ENCODE peak calls at places on chromosomes 11 and 22, in four cellular contexts. D is K562, W is HepG2, Z is GM12878. V is an unnamed sample.

GRCh38 chr11:118052581-118053206 is 24.2 kb upstream of the TMPRSS4 start:
- DNase-seq in D (peak; percentile 51), W (no peak), Z (no peak), V (no peak)

GRCh38 chr11:100923555-100923954 is 206.1 kb downstream of the PGR start:
- DNase-seq in D (no peak), W (no peak), Z (no peak), V (no peak)

GRCh38 chr11:78796956-78797355 is 222.3 kb upstream of the NARS2 start:
- DNase-seq in D (no peak), W (no peak), Z (no peak), V (no peak)

GRCh38 chr22:32079110-32080089 is 36.3 kb downstream of the SLC5A1 start:
- DNase-seq in D (no peak), W (no peak), Z (no peak), V (peak; percentile 19)

GRCh38 chr11:78295991-78296930 is 107.5 kb downstream of the USP35 start:
- DNase-seq in D (peak; percentile 74), W (no peak), Z (no peak), V (no peak)

GRCh38 chr11:34840736-34841386 is 75.3 kb downstream of the APIP start:
- DNase-seq in D (peak; percentile 73), W (peak; percentile 57), Z (no peak), V (no peak)

GRCh38 chr11:105456950-105457349 is 152.9 kb upstream of the GRIA4 start:
- DNase-seq in D (peak; percentile 4), W (no peak), Z (no peak), V (no peak)

GRCh38 chr22:44738347-44738715 is 14.0 kb upstream of the ARHGAP8 start:
- DNase-seq in D (peak; percentile 22), W (peak; percentile 22), Z (no peak), V (peak; percentile 54)

GRCh38 chr11:122344281-122344680 is 228.3 kb upstream of the BLID start:
- DNase-seq in D (no peak), W (no peak), Z (no peak), V (no peak)

GRCh38 chr11:78325274-78325781 is 92.3 kb downstream of the GAB2 start:
- DNase-seq in D (peak; percentile 74), W (no peak), Z (peak; percentile 32), V (no peak)

GRCh38 chr11:8106679-8107078 is 25.7 kb downstream of the TUB start:
- DNase-seq in D (no peak), W (no peak), Z (no peak), V (no peak)

GRCh38 chr11:122032317-122032716 is 83.7 kb downstream of the BLID start:
- DNase-seq in D (no peak), W (no peak), Z (no peak), V (no peak)

GRCh38 chr11:35029979-35030378 is 109.0 kb upstream of the CD44 start:
- DNase-seq in D (peak; percentile 79), W (no peak), Z (peak; percentile 81), V (no peak)

GRCh38 chr11:83641511-83641910 is 355.3 kb upstream of the CCDC90B start:
- DNase-seq in D (no peak), W (no peak), Z (no peak), V (no peak)

DNA sequence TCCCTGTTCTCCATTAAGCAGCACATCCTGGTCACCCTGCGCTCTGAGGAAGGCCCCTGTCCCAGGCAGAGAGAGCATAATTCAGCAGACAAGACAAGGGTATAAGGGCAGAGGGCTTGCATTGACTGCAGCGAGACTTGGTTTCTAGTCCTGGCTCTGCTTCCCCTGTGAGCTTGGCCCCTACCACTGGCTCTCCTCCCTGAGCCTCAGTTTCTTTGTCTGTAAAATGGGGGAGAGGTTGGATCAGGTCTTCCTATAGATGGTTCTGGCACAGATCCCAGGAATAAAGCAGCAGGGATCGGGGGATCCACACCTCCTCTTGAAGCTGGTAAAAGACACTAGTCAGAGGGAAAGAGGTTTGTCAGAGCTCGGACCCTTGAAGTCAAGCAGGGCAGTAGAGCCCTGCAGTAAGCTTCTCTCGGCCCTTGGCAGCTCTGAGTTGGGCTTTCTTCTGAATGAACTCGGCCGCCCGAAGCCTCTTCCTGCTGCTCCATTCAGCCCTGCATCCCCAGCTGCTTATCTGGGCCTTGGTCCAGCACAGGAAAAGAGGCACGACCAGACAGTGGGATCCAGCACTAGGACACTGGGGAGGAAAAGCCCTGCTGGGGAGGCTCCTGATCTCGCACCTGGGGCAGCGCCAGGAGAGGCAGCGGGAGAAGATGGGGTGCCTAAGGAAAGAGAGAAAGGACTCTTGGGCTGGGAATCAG is 2.1 kb downstream of the CREB3L1 start:
- DNase-seq in D (peak; percentile 54), W (no peak), Z (no peak), V (no peak)
- H3K4me1 ChIP-seq in D (peaks cover 47% of the 10 kb centered on the region), W (peaks cover 31% of the 10 kb centered on the region), Z (peaks cover 5% of the 10 kb centered on the region), V (peaks cover 29% of the 10 kb centered on the region)

GRCh38 chr11:103175461-103176129 is 66.4 kb downstream of the DYNC2H1 start:
- DNase-seq in D (no peak), W (no peak), Z (no peak), V (no peak)

DNA sequence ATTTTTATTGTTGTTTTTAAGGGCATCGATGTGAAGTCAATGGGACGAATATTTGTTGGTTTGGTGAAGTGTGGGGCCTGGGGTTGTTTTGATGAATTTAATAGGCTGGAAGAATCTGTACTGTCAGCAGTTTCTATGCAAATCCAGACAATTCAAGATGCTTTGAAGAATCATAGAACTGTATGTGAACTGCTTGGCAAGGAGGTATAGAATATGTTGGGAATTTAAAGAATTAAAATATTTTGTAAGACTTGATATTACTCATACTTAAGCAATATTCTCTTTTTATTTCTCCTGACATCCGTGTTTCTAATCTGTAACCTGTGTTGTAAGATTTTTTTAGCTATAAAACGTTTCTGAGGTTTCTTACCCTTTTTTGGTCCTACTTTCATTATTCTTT is 61.6 kb downstream of the DYNC2H1 start:
- DNase-seq in D (no peak), W (no peak), Z (no peak), V (no peak)
- TF ChIP-seq BRCA1 in D (no peak), W (no peak), Z (no peak), V (no peak)

GRCh38 chr11:112961146-112961668 is at the start of gene NCAM1:
- DNase-seq in D (peak; percentile 10), W (peak; percentile 19), Z (no peak), V (peak; percentile 88)

GRCh38 chr11:112965601-112966125 is 4.4 kb downstream of the NCAM1 start:
- DNase-seq in D (no peak), W (no peak), Z (no peak), V (no peak)

GRCh38 chr11:112963368-112963955 is 2.2 kb downstream of the NCAM1 start:
- DNase-seq in D (no peak), W (no peak), Z (no peak), V (no peak)

GRCh38 chr11:112961751-112962747 is 829 bp downstream of the NCAM1 start:
- DNase-seq in D (no peak), W (no peak), Z (no peak), V (peak; percentile 57)

DNA sequence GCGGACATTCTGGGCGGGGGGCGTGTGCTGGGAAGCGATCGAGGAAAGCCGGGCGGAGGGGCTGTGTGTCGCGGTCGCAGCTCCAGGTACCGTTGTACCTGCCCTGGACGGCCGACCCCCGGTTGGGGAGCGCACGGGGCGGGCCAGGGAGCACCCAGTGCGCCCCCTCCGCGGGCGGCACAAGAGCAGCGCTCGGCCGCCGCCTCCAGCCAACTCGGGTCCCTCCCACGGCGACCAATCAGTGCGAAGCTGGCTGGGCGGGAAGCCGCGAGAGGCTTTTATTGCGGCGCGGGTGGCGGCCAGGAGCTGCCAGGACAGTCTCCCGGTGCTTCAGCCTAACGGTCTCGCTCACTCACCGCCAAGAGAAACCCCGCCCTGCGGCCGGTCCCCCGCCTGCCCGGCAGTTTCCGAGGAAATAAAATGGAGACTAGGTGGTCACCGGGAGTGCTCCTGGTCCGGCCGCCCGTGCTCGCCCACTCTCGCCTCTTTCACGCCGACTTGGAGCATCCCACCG is 1.7 kb downstream of the NCAM1 start:
- DNase-seq in D (no peak), W (no peak), Z (no peak), V (peak; percentile 69)
- TF ChIP-seq JUND in D (no peak), W (no peak), Z (no peak), V (no peak)

GRCh38 chr22:36257948-36258674 is 5.2 kb downstream of the APOL1 start:
- DNase-seq in D (no peak), W (no peak), Z (no peak), V (no peak)
- H3K4me1 ChIP-seq in D (peaks cover 42% of the 10 kb centered on the region), W (peaks cover 85% of the 10 kb centered on the region), Z (peaks cover 23% of the 10 kb centered on the region), V (peaks cover 11% of the 10 kb centered on the region)

DNA sequence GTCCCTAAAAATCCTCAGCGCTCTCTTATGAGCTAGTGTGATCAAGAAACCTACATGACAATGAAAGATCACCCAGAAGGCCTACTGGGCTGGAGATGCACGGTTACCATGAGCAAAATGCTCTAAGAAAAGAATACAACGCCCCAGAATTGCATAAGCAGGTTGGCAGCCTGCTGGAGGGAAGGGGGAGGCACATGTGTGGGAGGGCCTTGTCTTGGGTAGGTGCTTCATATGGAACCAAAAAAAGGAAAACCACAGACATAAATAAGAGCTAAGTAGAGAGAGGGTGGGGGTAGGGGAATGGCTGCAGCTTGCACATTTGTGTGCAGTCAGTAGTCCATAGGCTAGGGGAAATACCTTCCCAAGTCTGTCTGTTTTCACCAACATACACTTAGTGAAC is 2.8 kb downstream of the SIAE start:
- DNase-seq in D (peak; percentile 16), W (no peak), Z (no peak), V (no peak)
- TF ChIP-seq BRCA1 in D (no peak), W (no peak), Z (no peak), V (no peak)

GRCh38 chr22:22591348-22592299 is 32.6 kb upstream of the PRAME start:
- DNase-seq in D (no peak), W (no peak), Z (no peak), V (no peak)
- TF ChIP-seq JUND in D (no peak), W (no peak), Z (no peak), V (no peak)

GRCh38 chr11:10979529-10979928 is 121.7 kb upstream of the ZBED5 start:
- DNase-seq in D (no peak), W (no peak), Z (no peak), V (no peak)
- H3K4me1 ChIP-seq in D (peaks cover 6% of the 10 kb centered on the region), W (no peaks in the 10 kb centered on the region), Z (peaks cover 4% of the 10 kb centered on the region), V (no peaks in the 10 kb centered on the region)

DNA sequence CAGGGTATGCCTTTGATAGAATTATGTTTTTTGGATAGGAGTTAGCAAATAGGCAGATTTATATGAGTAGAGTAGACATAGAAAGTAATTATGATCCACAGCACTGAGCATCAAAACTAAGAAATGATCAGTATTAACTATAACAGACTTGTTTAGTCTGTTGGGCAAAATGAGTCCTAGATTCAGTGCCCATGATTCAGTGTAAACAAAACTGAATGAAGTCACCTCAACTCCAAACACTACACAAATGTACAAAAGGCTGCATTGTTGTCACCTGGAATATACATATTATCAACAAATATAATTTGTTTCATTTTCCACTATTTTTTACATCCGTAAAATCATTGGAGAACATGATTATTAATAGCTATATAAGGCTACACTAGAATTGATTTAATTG is 6.7 kb downstream of the UEVLD start:
- DNase-seq in D (no peak), W (no peak), Z (no peak), V (no peak)
- TF ChIP-seq BRCA1 in D (no peak), W (no peak), Z (no peak), V (no peak)

DNA sequence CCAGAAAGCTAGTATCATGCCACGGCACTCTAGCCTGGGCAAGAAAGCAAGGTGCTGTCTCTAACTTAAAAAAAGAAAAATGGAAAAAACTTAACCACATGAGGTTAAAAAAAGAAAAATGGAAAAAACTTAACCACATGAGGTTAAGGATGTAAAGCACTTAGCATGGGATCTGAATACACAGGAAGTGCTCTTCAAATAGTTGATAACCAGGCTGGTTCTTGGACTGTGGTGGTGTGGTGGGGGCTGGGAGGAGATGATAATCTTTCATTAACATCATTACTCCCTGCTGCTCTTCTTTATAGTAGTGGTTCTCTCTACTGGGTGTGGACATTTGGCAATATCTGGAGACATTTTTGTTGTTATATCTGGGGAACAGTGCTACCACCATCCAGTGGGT is 88.4 kb downstream of the TTC17 start:
- DNase-seq in D (no peak), W (no peak), Z (no peak), V (no peak)
- TF ChIP-seq JUND in D (no peak), W (no peak), Z (no peak), V (no peak)